ENCODE peak calls at places on chromosomes 1 and 21, in nine cellular contexts. U is tibial nerve, M is A549, O is sigmoid colon, J is cardiac muscle cell, F is GM23338, L is small intestine, E is left ventricle myocardium inferior, D is upper lobe of right lung. G is an unnamed sample. For H3K4me1, the result is how much of the 10 kb centered on the place peaks cover.

GRCh38 chr1:95034506-95034905 is 38.2 kb downstream of the ALG14 start:
- DNase-seq in J (no peak), U (no peak), L (no peak), M (no peak), E (no peak), F (no peak), D (no peak), O (no peak), G (no peak)

GRCh38 chr1:180234369-180235076 is 4.5 kb downstream of the LHX4 start:
- DNase-seq in M (no peak), J (peak), O (peak), U (no peak), E (no peak), D (no peak), L (peak), F (peak), G (no peak)

GRCh38 chr1:18463984-18464664 is 16.6 kb upstream of the KLHDC7A start:
- DNase-seq in L (peak), J (no peak), O (no peak), M (no peak), U (no peak), D (no peak), F (no peak), E (no peak), G (no peak)

GRCh38 chr1:15139654-15140350 is 13.7 kb upstream of the TMEM51 start:
- DNase-seq in J (peak), M (no peak), L (peak), D (no peak), O (no peak), E (peak), U (no peak), F (peak), G (no peak)

GRCh38 chr1:28247603-28248272 is 11.6 kb upstream of the SESN2 start:
- DNase-seq in O (no peak), F (no peak), U (no peak), E (no peak), D (no peak), M (no peak), J (no peak), L (no peak), G (no peak)

GRCh38 chr1:22953392-22954141 is 19.1 kb downstream of the LACTBL1 start:
- DNase-seq in M (no peak), F (peak), L (no peak), E (no peak), D (no peak), J (no peak), U (no peak), O (no peak), G (no peak)

GRCh38 chr21:27326293-27326692 is 359.4 kb upstream of the ADAMTS5 start:
- DNase-seq in F (no peak), L (no peak), O (no peak), E (no peak), J (no peak), D (no peak), M (no peak), U (no peak), G (no peak)

GRCh38 chr1:1431845-1432565 is 3.5 kb upstream of the VWA1 start:
- DNase-seq in O (peak), L (no peak), U (no peak), F (no peak), E (peak), J (peak), D (peak), M (no peak), G (peak)

GRCh38 chr1:63906053-63906704 is 132.4 kb downstream of the ROR1 start:
- DNase-seq in E (no peak), L (no peak), D (no peak), O (no peak), J (no peak), M (no peak), F (peak), U (no peak), G (no peak)

GRCh38 chr1:197320991-197321531 is 53.0 kb downstream of the CRB1 start:
- DNase-seq in F (no peak), D (no peak), M (peak), E (no peak), L (no peak), U (no peak), J (no peak), O (no peak), G (peak)

GRCh38 chr1:1917995-1918900 is 831 bp downstream of the TMEM52 start:
- DNase-seq in O (peak), J (no peak), U (no peak), D (peak), M (no peak), E (no peak), L (no peak), F (no peak), G (no peak)

GRCh38 chr1:206631085-206631509 is 4.2 kb upstream of the DYRK3 start:
- DNase-seq in D (no peak), F (peak), U (no peak), L (peak), M (peak), O (peak), J (peak), E (peak), G (peak)

GRCh38 chr1:84750110-84750509 is 59.8 kb upstream of the SSX2IP start:
- DNase-seq in E (no peak), J (no peak), O (no peak), D (no peak), U (no peak), F (no peak), M (no peak), L (no peak), G (no peak)

GRCh38 chr1:182259229-182259872 is 132.2 kb downstream of the GLUL start:
- DNase-seq in F (no peak), J (no peak), E (peak), D (peak), L (peak), U (peak), O (peak), M (no peak), G (peak)

GRCh38 chr21:31873696-31874599 is 1.1 kb downstream of the HUNK start:
- DNase-seq in E (peak), M (peak), F (peak), J (peak), O (peak), D (peak), L (peak), U (no peak), G (no peak)

GRCh38 chr1:205936846-205937707 is 6.2 kb downstream of the SLC26A9 start:
- DNase-seq in E (no peak), M (peak), D (no peak), J (no peak), O (no peak), F (no peak), U (no peak), L (no peak), G (no peak)

GRCh38 chr1:107623431-107623830 is 341.5 kb downstream of the VAV3 start:
- DNase-seq in L (no peak), F (no peak), D (no peak), U (no peak), E (no peak), O (no peak), J (no peak), M (no peak), G (no peak)

GRCh38 chr1:55781944-55782482 is 566.8 kb upstream of the USP24 start:
- DNase-seq in M (no peak), U (no peak), F (no peak), E (no peak), L (peak), J (no peak), D (no peak), O (peak), G (no peak)

GRCh38 chr1:7863756-7864328 is 11.0 kb upstream of the UTS2 start:
- DNase-seq in L (no peak), E (no peak), O (no peak), D (no peak), U (no peak), J (no peak), M (no peak), F (no peak), G (no peak)

GRCh38 chr1:183244466-183244865 is 58.4 kb downstream of the LAMC2 start:
- DNase-seq in J (peak), F (no peak), U (peak), D (peak), E (peak), M (no peak), O (peak), L (no peak), G (peak)

GRCh38 chr1:50419192-50419906 is 3.9 kb downstream of the DMRTA2 start:
- DNase-seq in J (no peak), E (no peak), L (no peak), D (no peak), M (no peak), O (no peak), U (no peak), F (peak), G (no peak)

GRCh38 chr1:100627936-100628335 is 90.0 kb downstream of the GPR88 start:
- DNase-seq in M (no peak), F (no peak), O (no peak), L (no peak), E (no peak), J (no peak), U (no peak), D (no peak), G (no peak)

GRCh38 chr21:42144679-42145568 is 73.8 kb downstream of the UMODL1 start:
- DNase-seq in M (no peak), J (no peak), E (no peak), U (no peak), O (peak), F (no peak), L (peak), D (no peak), G (no peak)

GRCh38 chr1:43805340-43805739 is 98.0 kb downstream of the ST3GAL3 start:
- DNase-seq in U (no peak), L (no peak), E (no peak), F (no peak), O (no peak), D (no peak), M (no peak), J (no peak), G (no peak)

DNA sequence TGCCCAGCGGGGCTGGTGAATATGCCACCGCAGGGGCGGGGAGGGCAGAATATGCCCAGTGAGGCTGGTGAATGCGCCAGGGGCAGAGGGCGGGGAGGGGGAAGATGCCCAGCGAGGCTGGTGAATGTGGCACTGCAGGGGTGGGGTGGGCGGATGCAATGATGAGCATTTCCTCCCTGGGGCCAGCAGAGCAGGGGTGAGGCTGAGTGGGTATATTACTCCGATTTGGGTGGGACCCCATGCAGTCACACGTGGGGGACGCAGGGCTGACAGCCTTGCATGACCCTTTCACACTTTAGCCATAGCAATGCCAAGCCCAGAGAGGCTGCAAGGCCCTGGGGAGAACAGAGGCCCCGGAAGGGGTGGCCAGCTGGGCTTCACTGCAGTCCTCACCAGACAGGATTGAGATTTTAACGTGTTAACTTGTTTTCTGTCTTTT is 9.3 kb upstream of the SLX9 start:
- DNase-seq in D (peak), F (no peak), L (no peak), M (no peak), U (no peak), J (no peak), E (peak), O (no peak), G (peak)
- H3K4me1 ChIP-seq in D (under half), F (under half), L (under half), M (under half), U (under half), J (under half), E (under half), O (under half), G (under half)

GRCh38 chr1:92948071-92948470 is 13.2 kb downstream of the DIPK1A start:
- DNase-seq in F (no peak), J (no peak), M (no peak), D (no peak), O (no peak), U (no peak), E (no peak), L (no peak), G (no peak)
- H3K4me1 ChIP-seq in F (under half), J (under half), M (under half), D (under half), O (half or more), U (under half), E (under half), L (under half), G (under half)

GRCh38 chr1:118990513-118991131 is 2.5 kb upstream of the TBX15 start:
- DNase-seq in D (no peak), F (no peak), M (no peak), O (no peak), L (no peak), U (no peak), E (no peak), J (no peak), G (no peak)
- H3K4me1 ChIP-seq in D (under half), F (half or more), M (under half), O (under half), L (under half), U (under half), E (under half), J (under half), G (under half)

GRCh38 chr1:230144010-230144614 is 77.1 kb downstream of the GALNT2 start:
- DNase-seq in E (no peak), F (no peak), J (no peak), D (no peak), L (no peak), U (no peak), M (no peak), O (no peak), G (no peak)

GRCh38 chr1:230144765-230145504 is 77.9 kb downstream of the GALNT2 start:
- DNase-seq in D (no peak), M (no peak), J (no peak), L (no peak), F (no peak), O (no peak), U (no peak), E (no peak), G (no peak)

GRCh38 chr1:230141797-230142607 is 75.0 kb downstream of the GALNT2 start:
- DNase-seq in O (no peak), E (no peak), D (no peak), J (no peak), L (no peak), F (peak), U (no peak), M (no peak), G (no peak)

GRCh38 chr1:230142608-230143209 is 75.7 kb downstream of the GALNT2 start:
- DNase-seq in E (no peak), J (no peak), O (peak), D (no peak), F (no peak), U (no peak), M (no peak), L (no peak), G (no peak)

DNA sequence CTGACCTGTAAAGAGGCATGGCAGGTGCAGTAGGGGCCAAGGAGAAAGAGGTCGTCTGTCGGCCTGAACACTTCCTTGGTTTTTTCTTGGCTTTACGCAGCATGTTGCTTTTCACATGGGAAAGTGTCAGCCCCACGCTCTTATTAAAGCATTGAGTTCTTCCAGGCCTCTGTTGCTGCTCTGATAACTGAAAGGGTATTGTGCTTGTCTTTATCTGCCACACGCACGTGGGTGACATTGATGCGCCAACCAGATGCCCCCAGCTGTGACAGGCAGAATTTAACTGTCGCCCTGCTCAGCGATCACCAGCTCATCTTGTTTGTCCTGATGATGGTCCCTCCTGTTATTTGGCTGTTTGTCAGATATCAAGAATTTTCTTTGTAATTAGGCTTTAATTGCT is 76.5 kb downstream of the GALNT2 start:
- DNase-seq in M (no peak), J (peak), L (no peak), U (no peak), E (no peak), F (no peak), D (no peak), O (no peak), G (no peak)
- H3K4me1 ChIP-seq in M (under half), J (half or more), L (under half), U (half or more), E (half or more), F (under half), D (under half), O (half or more), G (under half)

DNA sequence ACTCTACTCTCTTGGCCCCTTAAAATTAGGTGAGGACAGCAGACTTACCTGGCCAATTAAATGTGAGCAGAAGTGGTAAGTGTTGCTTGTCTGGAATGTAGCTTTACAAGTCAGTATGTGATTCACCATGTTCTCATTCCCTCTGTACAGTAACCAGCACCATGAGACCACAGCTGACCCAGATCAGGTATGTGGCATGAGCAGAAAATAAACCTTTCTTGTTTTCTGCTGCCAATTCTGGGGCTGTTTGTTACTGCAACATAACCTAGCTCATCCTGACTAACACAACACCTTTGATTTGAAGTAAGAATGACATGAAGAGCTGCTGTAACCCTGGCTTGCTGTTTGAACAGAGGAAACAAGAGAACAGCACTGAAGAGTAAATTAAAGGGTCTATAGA is 24.9 kb downstream of the ITPKB start:
- DNase-seq in J (no peak), M (no peak), F (no peak), U (no peak), O (no peak), L (no peak), E (no peak), D (no peak), G (no peak)
- H3K4me1 ChIP-seq in J (under half), M (under half), F (under half), U (under half), O (half or more), L (under half), E (half or more), D (under half), G (under half)

G was measured in tibial artery.